ENCODE peak calls at places on chromosomes 7 and 10, in five cellular contexts. K is astrocyte, W is cardiac muscle cell, G is tibial artery, V is aorta. Y is an unnamed sample. For H3K4me1, the result is how much of the 10 kb centered on the place peaks cover.

GRCh38 chr7:78968951-78969350 is 484.5 kb downstream of the MAGI2 start:
- DNase-seq in G (no peak), V (no peak), K (no peak), W (no peak), Y (no peak)

GRCh38 chr7:30760514-30761213 is 8.7 kb downstream of the INMT start:
- DNase-seq in W (no peak), K (no peak), G (peak), V (no peak), Y (no peak)

GRCh38 chr7:43296306-43296705 is 183.9 kb downstream of the HECW1 start:
- DNase-seq in V (no peak), W (no peak), K (no peak), G (no peak), Y (no peak)

GRCh38 chr10:125535559-125535958 is 147.4 kb downstream of the TEX36 start:
- DNase-seq in K (no peak), G (no peak), W (no peak), V (no peak), Y (no peak)

GRCh38 chr10:24384954-24385353 is 176.0 kb downstream of the KIAA1217 start:
- DNase-seq in K (peak), W (peak), V (no peak), G (no peak), Y (peak)

GRCh38 chr7:149496642-149497391 is 792 bp downstream of the ZNF746 start:
- DNase-seq in G (no peak), K (peak), W (peak), V (peak), Y (peak)

GRCh38 chr7:6163402-6163801 is 109.0 kb downstream of the CYTH3 start:
- DNase-seq in V (no peak), W (no peak), G (no peak), K (no peak), Y (no peak)

GRCh38 chr7:33854178-33854577 is 51.2 kb upstream of the BMPER start:
- DNase-seq in V (no peak), W (no peak), K (peak), G (no peak), Y (no peak)

GRCh38 chr10:6061056-6061455 is 1.1 kb downstream of the IL2RA start:
- DNase-seq in G (no peak), K (no peak), W (no peak), V (no peak), Y (no peak)

GRCh38 chr7:138186951-138187351 is 110.7 kb downstream of the AKR1D1 start:
- DNase-seq in K (peak), G (no peak), W (no peak), V (no peak), Y (no peak)

GRCh38 chr7:150858236-150859197 is 6.2 kb downstream of the AOC1 start:
- DNase-seq in K (no peak), W (no peak), V (no peak), G (no peak), Y (peak)

DNA sequence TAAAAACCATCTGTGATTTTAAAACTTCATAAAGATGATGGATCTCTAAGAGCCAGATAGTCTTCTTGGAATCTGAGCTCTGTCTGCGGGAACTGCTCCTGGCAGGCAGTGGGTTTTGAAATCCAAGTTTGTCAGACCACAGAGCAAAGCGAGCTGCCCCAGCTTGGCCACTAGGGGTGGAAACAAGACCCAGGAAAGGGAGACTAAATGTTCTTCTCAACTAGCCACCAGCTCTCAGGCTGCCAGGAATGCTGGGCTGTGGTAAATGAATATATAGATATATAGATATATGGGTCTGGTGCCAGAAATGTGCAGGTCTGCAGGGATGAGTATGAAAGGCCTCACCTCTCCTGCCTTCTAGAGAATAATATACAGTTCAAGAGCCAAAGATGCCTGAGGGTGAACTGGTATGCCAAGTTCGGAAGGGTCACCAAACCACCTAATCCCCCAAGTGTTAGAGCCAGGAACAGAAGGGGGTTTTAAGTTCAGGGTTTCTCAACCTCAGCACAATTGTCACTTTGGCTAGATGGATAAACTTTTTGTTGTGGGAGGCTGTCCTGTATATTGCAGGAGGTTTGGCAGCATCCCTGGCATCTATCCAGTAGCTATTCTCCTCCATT is 208.7 kb downstream of the KCNMA1 start:
- DNase-seq in V (peak), W (peak), G (peak), K (peak), Y (no peak)
- H3K4me1 ChIP-seq in V (under half), W (under half), G (under half), K (under half), Y (under half)

DNA sequence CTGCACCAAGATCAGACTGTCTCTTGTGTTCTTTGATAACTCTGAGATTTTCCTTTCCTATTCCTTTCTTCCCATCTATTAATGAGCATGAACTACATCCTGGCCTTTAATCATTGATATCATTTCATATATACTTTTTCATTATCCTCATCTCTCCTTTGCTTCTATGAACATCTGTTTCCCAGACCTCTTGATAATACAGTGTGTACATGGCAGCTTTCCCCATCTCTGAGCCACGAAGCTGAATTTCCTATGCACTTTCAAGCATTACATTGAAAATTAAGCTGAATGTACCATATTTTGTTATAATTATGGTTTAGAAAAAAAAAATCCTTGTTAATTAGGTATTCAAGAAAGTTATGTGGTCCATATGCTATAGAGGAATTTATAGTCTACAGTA is 60.9 kb upstream of the CREB5 start:
- DNase-seq in V (no peak), W (no peak), K (no peak), G (no peak), Y (no peak)
- H3K4me1 ChIP-seq in V (under half), W (under half), K (under half), G (under half), Y (under half)

GRCh38 chr10:30037620-30038336 is 21.6 kb downstream of the JCAD start:
- DNase-seq in W (peak), G (no peak), V (no peak), K (no peak), Y (no peak)

GRCh38 chr10:30036811-30037210 is 22.6 kb downstream of the JCAD start:
- DNase-seq in V (no peak), G (no peak), W (no peak), K (peak), Y (no peak)

GRCh38 chr10:30038961-30039536 is 20.3 kb downstream of the JCAD start:
- DNase-seq in V (no peak), G (no peak), W (no peak), K (no peak), Y (no peak)

GRCh38 chr10:30036341-30036740 is 23.0 kb downstream of the JCAD start:
- DNase-seq in V (no peak), W (no peak), K (peak), G (no peak), Y (no peak)

DNA sequence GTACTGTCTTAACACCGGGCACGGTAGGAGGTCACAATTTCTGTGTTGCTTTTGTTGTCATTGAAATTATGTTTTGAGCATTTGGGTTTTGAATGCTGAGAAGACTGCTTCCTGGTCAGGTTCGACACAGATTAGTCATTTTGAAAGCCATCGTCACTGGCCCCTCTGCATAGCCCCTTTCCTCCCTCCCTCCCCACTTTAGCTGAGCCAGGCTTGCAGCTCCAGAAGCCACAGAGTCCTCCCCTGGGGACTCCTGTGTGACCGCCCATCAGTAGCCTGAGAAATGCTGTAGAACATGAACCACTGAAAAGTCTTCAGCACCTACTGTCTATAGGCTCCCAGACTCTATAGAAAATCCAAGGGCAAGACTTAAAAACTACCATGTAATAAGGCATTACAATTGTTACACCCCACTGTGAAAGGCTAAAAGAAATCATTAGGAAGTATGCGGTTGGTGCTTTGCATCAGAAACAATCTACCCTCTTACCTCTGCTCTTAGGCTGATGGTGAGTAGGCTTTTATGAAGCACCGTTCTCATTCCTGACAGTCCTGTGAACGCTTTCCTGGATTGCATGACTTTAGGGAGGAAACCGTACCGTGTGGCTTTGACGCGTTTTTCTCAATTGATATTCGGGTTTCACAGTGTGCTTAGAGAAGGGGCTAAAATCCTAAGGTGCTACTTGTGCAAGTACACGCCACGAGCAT is 24.8 kb downstream of the JCAD start:
- DNase-seq in K (no peak), V (no peak), W (no peak), G (no peak), Y (no peak)
- H3K4me1 ChIP-seq in K (under half), V (under half), W (under half), G (under half), Y (under half)

GRCh38 chr7:87154569-87154968 is 2.3 kb downstream of the DMTF1 start:
- DNase-seq in W (no peak), K (no peak), V (no peak), G (no peak), Y (no peak)

GRCh38 chr7:87155788-87156187 is 3.5 kb downstream of the DMTF1 start:
- DNase-seq in W (no peak), V (no peak), G (no peak), K (peak), Y (no peak)

GRCh38 chr7:87164433-87164832 is 12.2 kb downstream of the DMTF1 start:
- DNase-seq in K (no peak), G (no peak), W (no peak), V (no peak), Y (no peak)

GRCh38 chr7:87156709-87157108 is 4.5 kb downstream of the DMTF1 start:
- DNase-seq in G (no peak), W (no peak), V (no peak), K (peak), Y (no peak)

GRCh38 chr7:87159538-87159937 is 7.3 kb downstream of the DMTF1 start:
- DNase-seq in K (no peak), W (no peak), V (no peak), G (no peak), Y (no peak)
- H3K4me1 ChIP-seq in K (under half), W (under half), V (under half), G (under half), Y (under half)

GRCh38 chr7:48130658-48131108 is 40.6 kb upstream of the ABCA13 start:
- DNase-seq in G (no peak), K (peak), V (no peak), W (no peak), Y (no peak)
- H3K4me1 ChIP-seq in G (under half), K (under half), V (under half), W (under half), Y (under half)

DNA sequence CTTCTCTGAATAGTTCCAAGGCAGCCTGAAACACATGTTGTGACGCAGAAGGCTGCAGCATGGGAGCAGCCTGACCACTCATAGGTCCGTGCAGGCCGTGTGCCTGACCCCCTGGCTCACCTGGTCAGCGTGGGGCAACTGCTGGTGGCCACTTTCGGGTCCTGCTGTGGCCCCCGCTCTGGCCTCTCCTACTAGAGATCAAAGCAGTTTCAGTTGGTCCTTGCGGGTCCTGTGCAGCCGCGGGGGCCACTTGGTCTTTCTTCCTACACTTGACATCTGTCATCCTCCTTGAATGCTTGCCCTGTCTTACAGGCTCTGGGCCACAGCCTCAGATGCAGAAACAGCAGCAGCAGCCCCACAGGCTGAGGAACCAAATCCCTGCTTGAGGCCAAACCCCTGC is 320.8 kb upstream of the ZNF32 start:
- DNase-seq in W (no peak), V (no peak), G (no peak), K (no peak), Y (no peak)
- H3K4me1 ChIP-seq in W (under half), V (under half), G (under half), K (under half), Y (under half)

DNA sequence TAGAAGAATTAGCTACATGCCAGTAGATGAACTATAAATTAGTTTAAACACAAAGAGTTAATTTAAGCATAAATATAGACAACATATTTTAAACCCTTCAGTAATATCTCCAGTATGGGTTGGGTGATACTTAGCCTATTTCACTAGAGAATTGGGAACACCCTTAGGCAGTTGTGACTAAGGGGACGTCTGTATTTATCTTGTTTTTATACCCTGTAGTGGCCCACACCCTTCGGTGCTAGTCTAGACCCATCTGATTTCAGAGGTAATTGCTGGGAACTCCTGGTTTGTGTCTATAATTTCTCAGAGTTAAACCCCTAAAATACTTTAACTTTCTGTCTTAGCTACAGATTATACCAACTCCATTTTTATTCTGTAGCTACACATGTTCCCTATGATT is 11.5 kb upstream of the STEAP4 start:
- DNase-seq in K (no peak), V (no peak), W (no peak), G (no peak), Y (no peak)
- H3K4me1 ChIP-seq in K (under half), V (under half), W (under half), G (under half), Y (half or more)

GRCh38 chr7:2512179-2512644 is 7.4 kb upstream of the LFNG start:
- DNase-seq in K (no peak), G (no peak), V (no peak), W (no peak), Y (no peak)

GRCh38 chr7:2512713-2513112 is 6.9 kb upstream of the LFNG start:
- DNase-seq in V (no peak), K (no peak), G (no peak), W (no peak), Y (no peak)

GRCh38 chr7:2515424-2516193 is 4.0 kb upstream of the LFNG start:
- DNase-seq in G (no peak), W (no peak), V (no peak), K (no peak), Y (no peak)

GRCh38 chr7:2514473-2515423 is 4.8 kb upstream of the LFNG start:
- DNase-seq in K (no peak), G (no peak), V (no peak), W (no peak), Y (no peak)

GRCh38 chr7:2513702-2514101 is 5.9 kb upstream of the LFNG start:
- DNase-seq in K (no peak), G (no peak), V (no peak), W (no peak), Y (no peak)
- H3K4me1 ChIP-seq in K (under half), G (under half), V (under half), W (under half), Y (under half)